ENCODE peak calls at places on chromosomes 4 and X, in six cellular contexts. C is osteoblast, W is brain microvascular endothelial cell, U is ascending aorta, I is GM23338, Y is AG04450. J is an unnamed sample. For H3K27me3, the result is how much of the 10 kb centered on the place peaks cover.

GRCh38 chr4:105808030-105808429 is 87.2 kb upstream of the NPNT start:
- DNase-seq in U (no peak), C (no peak), W (no peak), Y (no peak), I (no peak), J (no peak)

GRCh38 chrX:153488231-153488914 is 6.4 kb upstream of the BGN start:
- DNase-seq in I (no peak), C (peak), Y (no peak), U (peak), W (peak), J (no peak)

GRCh38 chrX:106392346-106392745 is 219.4 kb upstream of the RADX start:
- DNase-seq in U (no peak), W (no peak), C (no peak), Y (no peak), I (no peak), J (no peak)

GRCh38 chrX:47620303-47620685 is 637 bp upstream of the SYN1 start:
- DNase-seq in I (no peak), W (no peak), U (no peak), Y (no peak), C (no peak), J (no peak)

GRCh38 chr4:154329939-154330338 is 161.7 kb downstream of the DCHS2 start:
- DNase-seq in Y (no peak), C (no peak), I (no peak), W (no peak), U (no peak), J (no peak)

GRCh38 chr4:3715251-3716033 is 50.7 kb upstream of the ADRA2C start:
- DNase-seq in Y (no peak), U (no peak), I (no peak), C (no peak), W (no peak), J (no peak)

GRCh38 chr4:86496094-86497060 is 97.7 kb upstream of the PTPN13 start:
- DNase-seq in U (peak), I (peak), Y (peak), C (peak), W (peak), J (peak)

GRCh38 chr4:71187399-71188196 is 151.2 kb upstream of the SLC4A4 start:
- DNase-seq in W (no peak), I (no peak), U (no peak), Y (no peak), C (peak), J (peak)

GRCh38 chr4:28427306-28428085 is 1566.9 kb downstream of the STIM2 start:
- DNase-seq in U (no peak), I (no peak), Y (no peak), W (no peak), C (no peak), J (peak)

GRCh38 chr4:188812644-188813043 is 673.4 kb downstream of the TRIML1 start:
- DNase-seq in Y (no peak), W (no peak), I (no peak), C (no peak), U (no peak), J (no peak)

GRCh38 chr4:188811116-188811515 is 671.9 kb downstream of the TRIML1 start:
- DNase-seq in Y (no peak), C (no peak), W (no peak), U (no peak), I (no peak), J (no peak)
- H3K27me3 ChIP-seq in Y (under half), C (under half), W (under half), U (under half), I (under half), J (half or more)

GRCh38 chrX:13420545-13421183 is 100.8 kb upstream of the ATXN3L start:
- DNase-seq in I (no peak), W (no peak), C (no peak), U (no peak), Y (no peak), J (no peak)
- H3K27me3 ChIP-seq in I (under half), W (under half), C (under half), U (under half), Y (under half), J (under half)

GRCh38 chr4:57943672-57944071 is 833.5 kb upstream of the IGFBP7 start:
- DNase-seq in Y (no peak), U (no peak), W (peak), C (no peak), I (no peak), J (no peak)

DNA sequence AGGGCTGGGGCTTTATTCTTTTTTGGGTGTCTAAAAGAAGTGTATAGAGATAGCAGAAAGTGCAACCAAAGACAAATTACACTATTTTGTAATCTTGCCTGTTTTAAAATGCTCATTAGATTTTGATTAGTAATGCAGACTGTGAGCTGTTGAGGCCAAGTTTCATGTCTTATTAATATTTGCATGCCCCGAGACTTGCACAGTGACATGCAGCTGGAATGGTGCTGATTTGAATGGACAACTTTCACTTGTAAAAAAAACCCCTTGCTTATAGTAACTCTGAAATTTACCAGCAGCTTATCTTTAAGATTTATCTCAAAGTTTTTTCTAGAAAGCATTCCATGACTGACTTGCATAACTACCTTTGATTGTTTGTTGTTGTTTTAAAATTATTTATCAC is 835.1 kb upstream of the IGFBP7 start:
- DNase-seq in C (no peak), U (no peak), Y (no peak), W (no peak), I (no peak), J (no peak)
- H3K27me3 ChIP-seq in C (under half), U (under half), Y (under half), W (under half), I (under half), J (under half)

GRCh38 chr4:190016369-190017289 is 10.4 kb downstream of the FRG2 start:
- DNase-seq in U (no peak), W (no peak), C (peak), Y (no peak), I (no peak), J (peak)
- H3K27me3 ChIP-seq in U (under half), W (under half), C (half or more), Y (half or more), I (half or more), J (half or more)

GRCh38 chrX:35847736-35848135 is 49.6 kb downstream of the MAGEB16 start:
- DNase-seq in C (no peak), Y (no peak), I (no peak), U (no peak), W (no peak), J (no peak)
- H3K27me3 ChIP-seq in C (under half), Y (under half), I (under half), U (under half), W (under half), J (under half)

GRCh38 chr4:173526034-173526482 is 4.0 kb downstream of the HAND2 start:
- DNase-seq in Y (no peak), C (peak), U (peak), I (peak), W (no peak), J (no peak)
- H3K27me3 ChIP-seq in Y (half or more), C (under half), U (under half), I (half or more), W (half or more), J (under half)

GRCh38 chrX:12352922-12353321 is 214.6 kb downstream of the FRMPD4 start:
- DNase-seq in W (no peak), C (no peak), U (no peak), Y (no peak), I (peak), J (no peak)
- H3K27me3 ChIP-seq in W (under half), C (under half), U (under half), Y (under half), I (under half), J (under half)

GRCh38 chr4:101418466-101418865 is 71.1 kb upstream of the PPP3CA start:
- DNase-seq in C (no peak), W (no peak), I (no peak), Y (no peak), U (no peak), J (no peak)

GRCh38 chr4:101417046-101417445 is 69.7 kb upstream of the PPP3CA start:
- DNase-seq in I (no peak), W (no peak), C (no peak), Y (no peak), U (no peak), J (no peak)

GRCh38 chr4:101414496-101414895 is 67.2 kb upstream of the PPP3CA start:
- DNase-seq in C (no peak), W (no peak), U (no peak), I (no peak), Y (no peak), J (no peak)

GRCh38 chr4:101418055-101418454 is 70.7 kb upstream of the PPP3CA start:
- DNase-seq in U (no peak), W (no peak), I (no peak), Y (no peak), C (no peak), J (no peak)

GRCh38 chr4:101415962-101416361 is 68.6 kb upstream of the PPP3CA start:
- DNase-seq in U (no peak), Y (no peak), C (peak), I (no peak), W (no peak), J (no peak)
- H3K27me3 ChIP-seq in U (under half), Y (under half), C (under half), I (under half), W (under half), J (under half)

GRCh38 chrX:73812256-73812655 is 249.3 kb downstream of the CHIC1 start:
- DNase-seq in Y (no peak), I (no peak), U (no peak), W (no peak), C (no peak), J (no peak)
- H3K27me3 ChIP-seq in Y (under half), I (under half), U (under half), W (under half), C (under half), J (under half)

DNA sequence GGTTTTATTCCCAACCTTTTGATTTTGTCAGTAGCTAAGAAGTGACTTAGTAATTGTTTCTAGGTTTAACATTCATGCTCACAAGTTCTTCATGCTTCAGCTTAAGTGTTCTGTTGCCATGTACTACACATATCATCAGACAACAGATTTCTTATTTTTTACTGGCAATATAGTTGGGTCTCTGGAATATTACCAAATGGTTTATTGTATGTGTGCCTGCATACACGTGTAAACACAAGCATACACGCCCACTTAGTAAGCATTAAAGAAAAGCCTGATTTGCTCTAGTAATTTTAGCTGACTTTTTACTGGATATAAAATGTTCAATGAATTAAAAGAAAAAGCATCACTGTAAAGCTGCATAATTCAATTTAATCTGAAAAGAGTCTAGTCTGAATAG is 199.8 kb downstream of the CAMK2D start:
- DNase-seq in I (no peak), U (no peak), W (no peak), Y (no peak), C (no peak), J (no peak)
- H3K27me3 ChIP-seq in I (under half), U (under half), W (under half), Y (under half), C (under half), J (under half)

J was measured in A673.